ENCODE peak calls at places on chromosomes 3 and 15, in five cellular contexts. J is stimulated activated CD8-positive, alpha-beta memory T cell treated with anti-CD3 and anti-CD28 coated beads, Interleukin-2, amount 100 ng/mL, for 48 hours; Z is dorsolateral prefrontal cortex; Q is EL; V is naive thymus-derived CD8-positive, alpha-beta T cell. G is an unnamed sample.

GRCh38 chr15:90205050-90205848 is 4.1 kb downstream of the SEMA4B start:
- DNase-seq in J (no peak), Z (no peak), Q (no peak), V (no peak), G (no peak)

GRCh38 chr3:192413461-192413860 is 313.9 kb downstream of the FGF12 start:
- DNase-seq in J (no peak), Z (no peak), Q (no peak), V (no peak), G (no peak)

GRCh38 chr15:70806992-70807712 is 43.8 kb upstream of the UACA start:
- DNase-seq in J (no peak), Z (peak; percentile 13), Q (no peak), V (no peak), G (no peak)

GRCh38 chr3:188796122-188796631 is 375.6 kb upstream of the TPRG1 start:
- DNase-seq in J (no peak), Z (no peak), Q (peak; percentile 93), V (no peak), G (no peak)

GRCh38 chr3:5012398-5012797 is 33.2 kb downstream of the BHLHE40 start:
- DNase-seq in J (no peak), Z (no peak), Q (no peak), V (no peak), G (no peak)

GRCh38 chr3:43691120-43692002 is 623 bp downstream of the ABHD5 start:
- DNase-seq in J (peak; percentile 12), Z (peak; percentile 51), Q (peak; percentile 66), V (peak; percentile 27), G (no peak)

GRCh38 chr15:92709064-92709463 is 53.5 kb upstream of the FAM174B start:
- DNase-seq in J (no peak), Z (no peak), Q (no peak), V (no peak), G (no peak)

GRCh38 chr3:105260385-105260784 is 106.3 kb upstream of the ALCAM start:
- DNase-seq in J (no peak), Z (no peak), Q (peak; percentile 25), V (no peak), G (no peak)

GRCh38 chr15:60093273-60094067 is 89.4 kb downstream of the FOXB1 start:
- DNase-seq in J (no peak), Z (no peak), Q (no peak), V (no peak), G (no peak)

GRCh38 chr3:142987707-142988106 is 13.7 kb upstream of the U2SURP start:
- DNase-seq in J (no peak), Z (no peak), Q (peak; percentile 49), V (no peak), G (no peak)

GRCh38 chr3:102092617-102093466 is 243.5 kb downstream of the NFKBIZ start:
- DNase-seq in J (no peak), Z (no peak), Q (peak; percentile 62), V (no peak), G (no peak)

GRCh38 chr3:155441026-155441425 is 147.5 kb upstream of the STRIT1 start:
- DNase-seq in J (no peak), Z (no peak), Q (no peak), V (no peak), G (no peak)

GRCh38 chr15:69852482-69853275 is 245.0 kb downstream of the TLE3 start:
- DNase-seq in J (no peak), Z (no peak), Q (peak; percentile 78), V (no peak), G (no peak)

GRCh38 chr15:50549326-50549725 is 2.9 kb upstream of the USP50 start:
- DNase-seq in J (no peak), Z (no peak), Q (no peak), V (no peak), G (no peak)

GRCh38 chr3:72844436-72844999 is 3.7 kb downstream of the SHQ1 start:
- DNase-seq in J (no peak), Z (no peak), Q (peak; percentile 25), V (no peak), G (no peak)

GRCh38 chr15:78956937-78957336 is 12.1 kb upstream of the CTSH start:
- DNase-seq in J (no peak), Z (no peak), Q (no peak), V (no peak), G (no peak)

GRCh38 chr3:38454884-38455638 is 1.4 kb downstream of the ACVR2B start:
- DNase-seq in J (peak; percentile 22), Z (peak; percentile 79), Q (peak; percentile 65), V (peak; percentile 38), G (peak; percentile 53)

GRCh38 chr15:35909414-35909813 is 363.4 kb upstream of the DPH6 start:
- DNase-seq in J (no peak), Z (no peak), Q (no peak), V (no peak), G (no peak)

GRCh38 chr3:169186596-169186995 is 476.9 kb downstream of the MECOM start:
- DNase-seq in J (no peak), Z (no peak), Q (no peak), V (no peak), G (no peak)

GRCh38 chr15:89128320-89129122 is 40.3 kb downstream of the ABHD2 start:
- DNase-seq in J (no peak), Z (no peak), Q (no peak), V (no peak), G (no peak)

GRCh38 chr3:192130534-192131132 is 596.7 kb downstream of the FGF12 start:
- DNase-seq in J (no peak), Z (peak; percentile 48), Q (peak; percentile 47), V (no peak), G (no peak)

GRCh38 chr3:14234197-14235002 is 55.8 kb downstream of the LSM3 start:
- DNase-seq in J (no peak), Z (no peak), Q (no peak), V (no peak), G (no peak)

GRCh38 chr3:26636328-26636727 is 13.8 kb downstream of the LRRC3B start:
- DNase-seq in J (no peak), Z (no peak), Q (no peak), V (no peak), G (no peak)

GRCh38 chr3:194247350-194247740 is 103.8 kb downstream of the CPN2 start:
- DNase-seq in J (no peak), Z (no peak), Q (no peak), V (no peak), G (no peak)

GRCh38 chr3:191314109-191314728 is 15.0 kb upstream of the CCDC50 start:
- DNase-seq in J (no peak), Z (no peak), Q (no peak), V (no peak), G (no peak)

GRCh38 chr3:59253523-59253922 is 203.7 kb upstream of the CFAP20DC start:
- DNase-seq in J (no peak), Z (no peak), Q (no peak), V (no peak), G (no peak)

GRCh38 chr3:126304704-126305103 is 52.5 kb downstream of the KLF15 start:
- DNase-seq in J (no peak), Z (no peak), Q (peak; percentile 10), V (no peak), G (no peak)

GRCh38 chr3:170815340-170815739 is 54.7 kb downstream of the RPL22L1 start:
- DNase-seq in J (no peak), Z (no peak), Q (no peak), V (no peak), G (no peak)

GRCh38 chr3:187165144-187165543 is 25.8 kb upstream of the RPL39L start:
- DNase-seq in J (no peak), Z (no peak), Q (peak; percentile 60), V (peak; percentile 47), G (peak; percentile 72)

GRCh38 chr3:168085491-168086119 is 10.1 kb downstream of the GOLIM4 start:
- DNase-seq in J (no peak), Z (no peak), Q (no peak), V (no peak), G (no peak)

GRCh38 chr15:68581725-68582124 is 2.9 kb downstream of the CORO2B start:
- DNase-seq in J (no peak), Z (no peak), Q (peak; percentile 47), V (no peak), G (no peak)

GRCh38 chr3:36258381-36258780 is 121.9 kb upstream of the STAC start:
- DNase-seq in J (no peak), Z (no peak), Q (no peak), V (no peak), G (no peak)

GRCh38 chr3:40713306-40713705 is 188.5 kb downstream of the ZNF621 start:
- DNase-seq in J (no peak), Z (no peak), Q (no peak), V (no peak), G (no peak)

GRCh38 chr3:143601738-143602480 is 246.4 kb downstream of the SLC9A9 start:
- DNase-seq in J (no peak), Z (peak; percentile 20), Q (peak; percentile 7), V (no peak), G (no peak)

GRCh38 chr3:44983413-44984040 is 7.5 kb downstream of the EXOSC7 start:
- DNase-seq in J (no peak), Z (no peak), Q (no peak), V (no peak), G (no peak)

GRCh38 chr15:67188551-67189218 is 65.8 kb downstream of the AAGAB start:
- DNase-seq in J (no peak), Z (no peak), Q (peak; percentile 70), V (no peak), G (no peak)

GRCh38 chr15:67850995-67851535 is 11.2 kb upstream of the RNU6-1 start:
- DNase-seq in J (no peak), Z (no peak), Q (peak; percentile 51), V (no peak), G (no peak)

GRCh38 chr15:101206173-101206572 is 45.7 kb downstream of the CHSY1 start:
- DNase-seq in J (peak; percentile 77), Z (peak; percentile 46), Q (peak; percentile 66), V (no peak), G (peak; percentile 40)

GRCh38 chr3:128068156-128068620 is 16.0 kb downstream of the SEC61A1 start:
- DNase-seq in J (no peak), Z (no peak), Q (peak; percentile 58), V (peak; percentile 38), G (peak; percentile 42)

GRCh38 chr3:69120879-69121464 is 1.4 kb downstream of the LMOD3 start:
- DNase-seq in J (peak; percentile 68), Z (peak; percentile 69), Q (peak; percentile 66), V (peak; percentile 74), G (peak; percentile 75)